ENCODE peak calls at places on chromosomes 4 and X, in four cellular contexts. X, Y, G and B are unnamed samples.

GRCh38 chrX:110228453-110228852 is 89.4 kb downstream of the AMMECR1 start:
- DNase-seq in X (no peak), Y (no peak), G (no peak), B (no peak)

GRCh38 chr4:147984065-147984777 is 252.3 kb downstream of the ARHGAP10 start:
- DNase-seq in X (peak), Y (peak), G (peak), B (peak)

GRCh38 chrX:110836982-110837381 is 41.4 kb upstream of the CHRDL1 start:
- DNase-seq in X (no peak), Y (no peak), G (no peak), B (no peak)

GRCh38 chr4:113657834-113658233 is 103.7 kb downstream of the CAMK2D start:
- DNase-seq in X (no peak), Y (no peak), G (no peak), B (no peak)

GRCh38 chr4:88613417-88613875 is 21.2 kb downstream of the HERC3 start:
- DNase-seq in X (no peak), Y (no peak), G (no peak), B (no peak)

GRCh38 chr4:143482753-143483362 is 30.6 kb upstream of the SMARCA5 start:
- DNase-seq in X (peak), Y (no peak), G (no peak), B (peak)

GRCh38 chr4:53273726-53274125 is 92.1 kb downstream of the SCFD2 start:
- DNase-seq in X (no peak), Y (no peak), G (no peak), B (no peak)

GRCh38 chr4:101153653-101154052 is 193.7 kb downstream of the PPP3CA start:
- DNase-seq in X (no peak), Y (no peak), G (no peak), B (no peak)

GRCh38 chr4:10738826-10739489 is 54.4 kb upstream of the CLNK start:
- DNase-seq in X (no peak), Y (no peak), G (no peak), B (no peak)

GRCh38 chr4:77538574-77539157 is 67.0 kb upstream of the CXCL13 start:
- DNase-seq in X (peak), Y (no peak), G (no peak), B (peak)

GRCh38 chr4:131001371-131001770 is 1905.4 kb downstream of the C4orf33 start:
- DNase-seq in X (no peak), Y (no peak), G (no peak), B (no peak)

GRCh38 chrX:74423289-74423985 is 2.1 kb downstream of the SLC16A2 start:
- DNase-seq in X (no peak), Y (no peak), G (no peak), B (no peak)

GRCh38 chr4:16704488-16704887 is 194.0 kb downstream of the LDB2 start:
- DNase-seq in X (no peak), Y (no peak), G (no peak), B (no peak)

GRCh38 chr4:126611900-126612299 is 1020.9 kb upstream of the INTU start:
- DNase-seq in X (no peak), Y (no peak), G (no peak), B (no peak)

GRCh38 chr4:37383579-37384229 is 139.2 kb downstream of the NWD2 start:
- DNase-seq in X (peak), Y (peak), G (no peak), B (peak)

GRCh38 chrX:12999422-12999821 is 24.5 kb downstream of the TMSB4X start:
- DNase-seq in X (no peak), Y (no peak), G (no peak), B (no peak)

GRCh38 chrX:9183481-9183880 is 149.6 kb upstream of the FAM9B start:
- DNase-seq in X (no peak), Y (no peak), G (no peak), B (no peak)

GRCh38 chrX:128698528-128698927 is 646.3 kb upstream of the ACTRT1 start:
- DNase-seq in X (no peak), Y (no peak), G (no peak), B (no peak)
- TF ChIP-seq FOSL1 in X (no peak), Y (no peak), G (no peak), B (no peak)

DNA sequence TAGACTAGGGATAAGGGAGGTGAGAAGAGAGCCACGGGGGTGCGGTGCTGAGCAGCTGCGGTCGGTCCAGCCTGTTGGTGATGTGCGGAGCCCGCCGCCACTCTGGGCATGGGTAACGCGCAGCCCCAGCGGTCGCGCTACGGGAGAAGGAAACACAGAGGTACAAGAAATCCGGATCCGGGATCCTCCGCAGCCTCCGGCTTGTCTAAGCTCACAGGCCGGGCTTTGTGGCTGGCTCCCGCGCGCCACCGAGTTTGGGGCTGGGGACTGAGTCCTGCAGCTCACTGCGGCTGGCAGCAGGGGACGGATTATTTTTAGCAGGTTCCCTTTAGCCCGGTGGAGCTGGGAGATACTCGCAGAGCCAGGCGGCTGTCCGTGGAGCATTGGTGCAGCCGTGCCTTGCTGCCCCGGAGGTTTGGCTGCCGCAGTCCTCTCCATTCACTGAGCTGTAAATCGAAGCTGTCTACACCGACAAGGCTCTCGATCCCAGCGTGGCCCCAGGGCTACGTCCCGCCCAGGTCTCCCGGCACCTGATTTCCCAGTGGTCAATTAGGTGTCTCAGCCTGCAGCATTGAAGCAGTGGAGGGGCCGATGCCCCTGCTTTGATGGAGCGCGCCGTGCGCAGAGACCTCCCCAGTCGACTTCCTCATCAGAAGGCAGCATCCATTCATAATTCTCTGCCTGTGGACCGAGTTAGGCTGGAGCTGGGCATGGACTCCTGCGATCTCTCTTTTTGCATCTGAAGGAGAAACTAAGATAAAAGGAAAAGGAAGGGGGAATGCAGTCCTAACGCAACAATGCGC is 81.9 kb upstream of the SCML1 start:
- DNase-seq in X (no peak), Y (no peak), G (no peak), B (no peak)
- TF ChIP-seq YY1 in X (no peak), Y (no peak), G (no peak), B (no peak)

DNA sequence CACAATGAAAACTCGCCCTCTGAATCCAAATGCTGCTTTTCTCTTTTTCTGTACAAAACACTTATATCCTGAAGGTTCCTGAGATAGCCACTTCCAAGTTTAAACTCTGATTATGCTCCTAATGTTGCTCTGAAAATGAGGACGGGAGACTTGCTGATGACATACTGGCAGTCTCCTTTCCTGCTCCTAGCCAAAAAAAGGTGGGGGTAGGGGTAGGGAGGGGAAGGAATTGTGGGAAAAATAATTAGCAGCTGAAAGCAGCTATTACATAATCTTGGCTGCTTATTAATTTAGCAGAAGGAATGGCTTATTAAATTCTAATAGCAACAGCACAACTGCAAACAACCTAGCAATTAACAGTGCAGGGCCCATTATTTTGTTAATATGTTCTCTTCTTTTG is 2.0 kb upstream of the AP1S2 start:
- DNase-seq in X (no peak), Y (no peak), G (no peak), B (no peak)
- TF ChIP-seq FOSL1 in X (no peak), Y (no peak), G (no peak), B (no peak)

GRCh38 chr4:124684301-124684700 is 28.2 kb downstream of the ANKRD50 start:
- DNase-seq in X (no peak), Y (no peak), G (no peak), B (no peak)
- TF ChIP-seq YY1 in X (no peak), Y (no peak), G (no peak), B (no peak)